ENCODE peak calls at places on chromosomes 11 and 22, in four cellular contexts. One of them, this sample, is unnamed.

GRCh38 chr11:66420671-66421476 is at the start of gene NPAS4:
- DNase-seq in breast epithelium: no peak
- DNase-seq in A673: no peak
- DNase-seq in lower lobe of right lung: no peak
- DNase-seq in this sample: no peak

GRCh38 chr11:129374993-129375721 is 491 bp upstream of the BARX2 start:
- DNase-seq in A673: peak; percentile 76
- DNase-seq in lower lobe of right lung: peak; percentile 47
- DNase-seq in breast epithelium: peak; percentile 83
- DNase-seq in this sample: no peak

GRCh38 chr11:62875698-62876483 is 4.8 kb upstream of the SLC3A2 start:
- DNase-seq in A673: no peak
- DNase-seq in lower lobe of right lung: peak; percentile 27
- DNase-seq in breast epithelium: no peak
- DNase-seq in this sample: no peak

GRCh38 chr11:64247729-64248531 is 1.2 kb upstream of the PPP1R14B start:
- DNase-seq in breast epithelium: no peak
- DNase-seq in A673: peak; percentile 49
- DNase-seq in lower lobe of right lung: no peak
- DNase-seq in this sample: no peak

GRCh38 chr11:112625816-112626215 is 335.4 kb upstream of the NCAM1 start:
- DNase-seq in lower lobe of right lung: no peak
- DNase-seq in A673: no peak
- DNase-seq in breast epithelium: no peak
- DNase-seq in this sample: no peak

GRCh38 chr11:102581091-102581490 is 44.0 kb downstream of the MMP20 start:
- DNase-seq in lower lobe of right lung: no peak
- DNase-seq in A673: no peak
- DNase-seq in breast epithelium: no peak
- DNase-seq in this sample: no peak

GRCh38 chr22:35894937-35895708 is 133.5 kb downstream of the RBFOX2 start:
- DNase-seq in A673: peak; percentile 72
- DNase-seq in lower lobe of right lung: no peak
- DNase-seq in breast epithelium: no peak
- DNase-seq in this sample: no peak

GRCh38 chr11:34647131-34647530 is 26.2 kb downstream of the EHF start:
- DNase-seq in breast epithelium: no peak
- DNase-seq in A673: no peak
- DNase-seq in lower lobe of right lung: no peak
- DNase-seq in this sample: no peak

GRCh38 chr22:50544078-50544745 is 1.5 kb upstream of the KLHDC7B start:
- DNase-seq in lower lobe of right lung: peak; percentile 90
- DNase-seq in A673: peak; percentile 83
- DNase-seq in breast epithelium: no peak
- DNase-seq in this sample: peak; percentile 78

GRCh38 chr11:3341298-3341697 is 37.6 kb downstream of the ZNF195 start:
- DNase-seq in A673: peak; percentile 67
- DNase-seq in lower lobe of right lung: peak; percentile 67
- DNase-seq in breast epithelium: peak; percentile 61
- DNase-seq in this sample: peak; percentile 48

GRCh38 chr22:25070870-25071465 is 118.5 kb downstream of the KIAA1671 start:
- DNase-seq in breast epithelium: no peak
- DNase-seq in lower lobe of right lung: no peak
- DNase-seq in A673: no peak
- DNase-seq in this sample: no peak

GRCh38 chr22:20463324-20464095 is 25.9 kb upstream of the SCARF2 start:
- DNase-seq in A673: no peak
- DNase-seq in lower lobe of right lung: no peak
- DNase-seq in breast epithelium: no peak
- DNase-seq in this sample: peak; percentile 50

GRCh38 chr11:2807276-2807681 is 78.3 kb downstream of the CDKN1C start:
- DNase-seq in breast epithelium: peak; percentile 83
- DNase-seq in A673: no peak
- DNase-seq in lower lobe of right lung: peak; percentile 84
- DNase-seq in this sample: no peak

GRCh38 chr11:9571766-9572120 is 1.7 kb upstream of the WEE1 start:
- DNase-seq in lower lobe of right lung: no peak
- DNase-seq in A673: no peak
- DNase-seq in breast epithelium: no peak
- DNase-seq in this sample: no peak

GRCh38 chr11:119356349-119357031 is 10.0 kb upstream of the MFRP start:
- DNase-seq in A673: peak; percentile 93
- DNase-seq in lower lobe of right lung: peak; percentile 89
- DNase-seq in breast epithelium: peak; percentile 86
- DNase-seq in this sample: peak; percentile 67

GRCh38 chr11:88308576-88308975 is 29.0 kb downstream of the CTSC start:
- DNase-seq in A673: peak; percentile 70
- DNase-seq in lower lobe of right lung: no peak
- DNase-seq in breast epithelium: no peak
- DNase-seq in this sample: no peak

GRCh38 chr11:13480198-13480597 is 15.6 kb downstream of the PTH start:
- DNase-seq in breast epithelium: no peak
- DNase-seq in lower lobe of right lung: no peak
- DNase-seq in A673: no peak
- DNase-seq in this sample: no peak

GRCh38 chr11:57476883-57477506 is 16.7 kb downstream of the RTN4RL2 start:
- DNase-seq in breast epithelium: no peak
- DNase-seq in A673: no peak
- DNase-seq in lower lobe of right lung: peak; percentile 59
- DNase-seq in this sample: no peak

GRCh38 chr11:37223962-37224361 is 625.9 kb upstream of the RAG2 start:
- DNase-seq in breast epithelium: no peak
- DNase-seq in lower lobe of right lung: no peak
- DNase-seq in A673: no peak
- DNase-seq in this sample: no peak

GRCh38 chr22:26479043-26479791 is 4.4 kb downstream of the HPS4 start:
- DNase-seq in lower lobe of right lung: no peak
- DNase-seq in A673: peak; percentile 42
- DNase-seq in breast epithelium: no peak
- DNase-seq in this sample: no peak

GRCh38 chr11:18265949-18266348 is at the start of gene SAA1:
- DNase-seq in A673: no peak
- DNase-seq in lower lobe of right lung: no peak
- DNase-seq in breast epithelium: peak; percentile 57
- DNase-seq in this sample: no peak

GRCh38 chr11:11916981-11917399 is 75.2 kb downstream of the USP47 start:
- DNase-seq in breast epithelium: no peak
- DNase-seq in A673: peak; percentile 9
- DNase-seq in lower lobe of right lung: no peak
- DNase-seq in this sample: no peak

GRCh38 chr22:20567993-20568417 is 60.6 kb downstream of the MED15 start:
- DNase-seq in A673: no peak
- DNase-seq in breast epithelium: no peak
- DNase-seq in lower lobe of right lung: no peak
- DNase-seq in this sample: no peak

GRCh38 chr22:49699476-49699875 is 128.2 kb downstream of the BRD1 start:
- DNase-seq in breast epithelium: peak; percentile 51
- DNase-seq in lower lobe of right lung: no peak
- DNase-seq in A673: no peak
- DNase-seq in this sample: no peak

GRCh38 chr11:125382211-125382807 is 113.8 kb downstream of the FEZ1 start:
- DNase-seq in breast epithelium: no peak
- DNase-seq in A673: no peak
- DNase-seq in lower lobe of right lung: no peak
- DNase-seq in this sample: no peak

GRCh38 chr11:43419460-43419859 is 60.7 kb downstream of the TTC17 start:
- DNase-seq in lower lobe of right lung: no peak
- DNase-seq in breast epithelium: no peak
- DNase-seq in A673: peak; percentile 79
- DNase-seq in this sample: no peak

GRCh38 chr22:23276656-23277582 is 96.6 kb downstream of the BCR start:
- DNase-seq in breast epithelium: no peak
- DNase-seq in lower lobe of right lung: no peak
- DNase-seq in A673: no peak
- DNase-seq in this sample: no peak

GRCh38 chr11:76550781-76551180 is 106.0 kb downstream of the EMSY start:
- DNase-seq in A673: no peak
- DNase-seq in breast epithelium: no peak
- DNase-seq in lower lobe of right lung: no peak
- DNase-seq in this sample: no peak

GRCh38 chr11:16603890-16604783 is 134.3 kb upstream of the C11orf58 start:
- DNase-seq in breast epithelium: no peak
- DNase-seq in A673: peak; percentile 43
- DNase-seq in lower lobe of right lung: peak; percentile 60
- DNase-seq in this sample: no peak

GRCh38 chr11:62988281-62988680 is 3.5 kb upstream of the SLC22A6 start:
- DNase-seq in lower lobe of right lung: no peak
- DNase-seq in breast epithelium: no peak
- DNase-seq in A673: no peak
- DNase-seq in this sample: no peak

GRCh38 chr22:43624144-43624998 is 187.7 kb downstream of the EFCAB6 start:
- DNase-seq in breast epithelium: no peak
- DNase-seq in A673: no peak
- DNase-seq in lower lobe of right lung: no peak
- DNase-seq in this sample: no peak

GRCh38 chr22:41557401-41558240 is 3.2 kb upstream of the CSDC2 start:
- DNase-seq in lower lobe of right lung: peak; percentile 75
- DNase-seq in breast epithelium: no peak
- DNase-seq in A673: peak; percentile 72
- DNase-seq in this sample: no peak

GRCh38 chr11:118211006-118211405 is 13.8 kb downstream of the JAML start:
- DNase-seq in A673: peak; percentile 18
- DNase-seq in breast epithelium: no peak
- DNase-seq in lower lobe of right lung: no peak
- DNase-seq in this sample: no peak

GRCh38 chr11:93031386-93031785 is 61.9 kb downstream of the MTNR1B start:
- DNase-seq in A673: peak; percentile 32
- DNase-seq in lower lobe of right lung: no peak
- DNase-seq in breast epithelium: no peak
- DNase-seq in this sample: no peak

GRCh38 chr11:65401073-65401802 is 14.8 kb downstream of the FRMD8 start:
- DNase-seq in breast epithelium: no peak
- DNase-seq in lower lobe of right lung: no peak
- DNase-seq in A673: no peak
- DNase-seq in this sample: no peak

GRCh38 chr11:23644443-23644842 is 784.2 kb upstream of the CCDC179 start:
- DNase-seq in lower lobe of right lung: no peak
- DNase-seq in A673: no peak
- DNase-seq in breast epithelium: no peak
- DNase-seq in this sample: no peak
- TF ChIP-seq CTCF in lower lobe of right lung: no peak
- TF ChIP-seq CTCF in A673: no peak
- TF ChIP-seq CTCF in breast epithelium: no peak
- TF ChIP-seq CTCF in this sample: no peak

DNA sequence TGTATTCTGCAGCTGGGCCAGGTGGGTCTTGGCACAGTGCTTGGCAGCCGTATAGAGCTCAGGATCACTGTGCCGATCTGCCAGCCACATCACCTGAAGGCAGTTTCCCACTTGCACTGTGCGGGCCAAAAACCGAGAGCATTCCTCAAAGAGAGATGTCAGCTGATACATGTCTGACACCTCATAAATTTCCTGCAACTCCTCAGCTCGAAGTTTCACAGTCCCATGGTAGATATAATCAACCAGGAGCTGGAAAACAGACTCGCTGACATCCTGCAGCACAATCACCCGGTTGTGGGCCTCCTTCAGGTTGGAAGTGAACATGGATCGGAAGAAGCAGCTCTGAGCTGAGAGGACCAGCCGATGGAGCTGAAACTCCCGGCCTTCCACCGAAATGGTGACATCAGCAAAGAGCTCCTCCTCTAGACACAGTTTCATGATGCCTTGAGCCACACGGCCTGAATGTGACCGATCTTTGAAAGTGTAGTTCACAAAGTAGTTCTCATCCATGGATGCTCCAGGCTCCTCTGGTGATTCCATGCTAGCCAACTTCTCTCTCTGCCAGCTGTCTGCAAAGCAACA is 1.2 kb downstream of the KBTBD4 start:
- DNase-seq in lower lobe of right lung: peak; percentile 20
- DNase-seq in A673: no peak
- DNase-seq in breast epithelium: no peak
- DNase-seq in this sample: no peak
- H3K27ac ChIP-seq in lower lobe of right lung: no peak overlapping the region
- H3K27ac ChIP-seq in A673: no peak overlapping the region
- H3K27ac ChIP-seq in breast epithelium: peak overlapping the region; percentile 96
- H3K27ac ChIP-seq in this sample: no peak overlapping the region

GRCh38 chr22:46846154-46846831 is 83.8 kb downstream of the TBC1D22A start:
- DNase-seq in breast epithelium: no peak
- DNase-seq in lower lobe of right lung: no peak
- DNase-seq in A673: no peak
- DNase-seq in this sample: no peak

GRCh38 chr22:46844606-46845210 is 82.3 kb downstream of the TBC1D22A start:
- DNase-seq in breast epithelium: no peak
- DNase-seq in A673: no peak
- DNase-seq in lower lobe of right lung: no peak
- DNase-seq in this sample: no peak

GRCh38 chr22:46843691-46844297 is 81.3 kb downstream of the TBC1D22A start:
- DNase-seq in breast epithelium: no peak
- DNase-seq in A673: no peak
- DNase-seq in lower lobe of right lung: no peak
- DNase-seq in this sample: no peak

GRCh38 chr22:46846832-46847355 is 84.4 kb downstream of the TBC1D22A start:
- DNase-seq in breast epithelium: no peak
- DNase-seq in lower lobe of right lung: no peak
- DNase-seq in A673: no peak
- DNase-seq in this sample: no peak

GRCh38 chr22:46845281-46846153 is 83.1 kb downstream of the TBC1D22A start:
- DNase-seq in lower lobe of right lung: no peak
- DNase-seq in A673: peak; percentile 25
- DNase-seq in breast epithelium: no peak
- DNase-seq in this sample: no peak
- H3K27me3 ChIP-seq in lower lobe of right lung: no peaks in the 10 kb centered on the region
- H3K27me3 ChIP-seq in A673: no peaks in the 10 kb centered on the region
- H3K27me3 ChIP-seq in breast epithelium: no peaks in the 10 kb centered on the region
- H3K27me3 ChIP-seq in this sample: no peaks in the 10 kb centered on the region

DNA sequence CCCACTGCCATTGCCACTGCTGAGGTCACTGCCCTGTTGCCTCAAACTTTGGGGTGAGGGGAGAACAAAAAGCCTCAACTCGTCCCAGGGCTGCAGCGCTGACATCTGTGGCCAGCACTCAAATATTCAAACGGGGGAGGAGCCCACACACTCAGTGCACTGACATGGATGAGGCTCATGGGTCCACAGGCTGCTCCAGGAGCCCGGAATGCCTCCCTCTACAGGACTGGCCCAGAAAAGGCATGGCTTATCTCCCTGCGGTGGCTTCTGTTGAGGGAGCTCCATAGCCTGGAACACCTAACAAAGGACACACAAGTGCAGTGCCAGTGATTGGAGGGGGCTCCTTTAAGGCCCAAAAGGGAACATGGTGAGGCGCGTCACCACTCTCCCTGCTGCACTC is 341.1 kb upstream of the LUZP2 start:
- DNase-seq in lower lobe of right lung: no peak
- DNase-seq in A673: no peak
- DNase-seq in breast epithelium: no peak
- DNase-seq in this sample: no peak
- TF ChIP-seq CTCF in lower lobe of right lung: no peak
- TF ChIP-seq CTCF in A673: no peak
- TF ChIP-seq CTCF in breast epithelium: no peak
- TF ChIP-seq CTCF in this sample: no peak

This sample was measured in CD4-positive, alpha-beta T cell.